ENCODE peak calls at places on chromosome 5, in six cellular contexts. H is suprapubic skin, U is spleen, M is GM12891, O is body of pancreas, Q is adrenal gland. R is an unnamed sample.

GRCh38 chr5:173391031-173391430 is 62.8 kb upstream of the STC2 start:
- DNase-seq in H (no peak), U (no peak), M (no peak), O (no peak), Q (no peak), R (no peak)

GRCh38 chr5:35160486-35161116 is 69.7 kb downstream of the PRLR start:
- DNase-seq in H (no peak), U (no peak), M (no peak), O (no peak), Q (no peak), R (no peak)

GRCh38 chr5:116799401-116799800 is 224.8 kb upstream of the SEMA6A start:
- DNase-seq in H (no peak), U (no peak), M (no peak), O (no peak), Q (no peak), R (no peak)

GRCh38 chr5:124043456-124043855 is 531.5 kb downstream of the CSNK1G3 start:
- DNase-seq in H (no peak), U (no peak), M (no peak), O (no peak), Q (no peak), R (no peak)

GRCh38 chr5:68216737-68217231 is 1.2 kb downstream of the PIK3R1 start:
- DNase-seq in H (no peak), U (no peak), M (no peak), O (no peak), Q (no peak), R (peak)

GRCh38 chr5:98110270-98110669 is 663.2 kb upstream of the RGMB start:
- DNase-seq in H (no peak), U (no peak), M (no peak), O (no peak), Q (no peak), R (no peak)

GRCh38 chr5:82364497-82364896 is 86.3 kb upstream of the RPS23 start:
- DNase-seq in H (no peak), U (no peak), M (no peak), O (no peak), Q (no peak), R (no peak)

GRCh38 chr5:137834498-137834897 is 33.2 kb upstream of the MYOT start:
- DNase-seq in H (no peak), U (no peak), M (no peak), O (no peak), Q (no peak), R (no peak)

GRCh38 chr5:165101709-165102108 is 1596.3 kb downstream of the MAT2B start:
- DNase-seq in H (no peak), U (no peak), M (no peak), O (no peak), Q (no peak), R (no peak)

GRCh38 chr5:28734396-28734795 is 1696.0 kb upstream of the CDH9 start:
- DNase-seq in H (no peak), U (no peak), M (no peak), O (no peak), Q (no peak), R (no peak)

GRCh38 chr5:65623482-65623881 is 651 bp downstream of the TRIM23 start:
- DNase-seq in H (no peak), U (no peak), M (no peak), O (no peak), Q (no peak), R (peak)

GRCh38 chr5:142323480-142324376 is 1.1 kb downstream of the SPRY4 start:
- DNase-seq in H (no peak), U (no peak), M (no peak), O (no peak), Q (no peak), R (no peak)

GRCh38 chr5:9903806-9904205 is 273.7 kb upstream of the TAS2R1 start:
- DNase-seq in H (no peak), U (no peak), M (no peak), O (no peak), Q (no peak), R (no peak)

GRCh38 chr5:107516452-107517184 is 154.1 kb downstream of the EFNA5 start:
- DNase-seq in H (no peak), U (no peak), M (no peak), O (no peak), Q (no peak), R (no peak)

GRCh38 chr5:116671211-116671736 is 96.7 kb upstream of the SEMA6A start:
- DNase-seq in H (no peak), U (no peak), M (peak), O (no peak), Q (no peak), R (no peak)

GRCh38 chr5:107651326-107651725 is 19.4 kb downstream of the EFNA5 start:
- DNase-seq in H (no peak), U (no peak), M (no peak), O (no peak), Q (no peak), R (no peak)

GRCh38 chr5:31645420-31646081 is 6.6 kb downstream of the PDZD2 start:
- DNase-seq in H (no peak), U (no peak), M (no peak), O (no peak), Q (no peak), R (no peak)

GRCh38 chr5:65776707-65777141 is 54.7 kb downstream of the NLN start:
- DNase-seq in H (no peak), U (no peak), M (no peak), O (no peak), Q (no peak), R (no peak)

GRCh38 chr5:103587185-103587748 is 24.7 kb upstream of the NUDT12 start:
- DNase-seq in H (no peak), U (no peak), M (no peak), O (no peak), Q (no peak), R (no peak)

GRCh38 chr5:120614512-120614911 is 150.4 kb downstream of the PRR16 start:
- DNase-seq in H (no peak), U (no peak), M (no peak), O (no peak), Q (no peak), R (no peak)

GRCh38 chr5:10400834-10401233 is 40.8 kb upstream of the ROPN1L start:
- DNase-seq in H (no peak), U (no peak), M (no peak), O (no peak), Q (no peak), R (no peak)

GRCh38 chr5:54347221-54347865 is 37.0 kb upstream of the ARL15 start:
- DNase-seq in H (no peak), U (no peak), M (no peak), O (no peak), Q (no peak), R (peak)

GRCh38 chr5:154193176-154193575 is 2.6 kb downstream of the GALNT10 start:
- DNase-seq in H (no peak), U (no peak), M (no peak), O (no peak), Q (no peak), R (peak)

GRCh38 chr5:154191467-154192261 is 1.1 kb downstream of the GALNT10 start:
- DNase-seq in H (no peak), U (no peak), M (no peak), O (no peak), Q (no peak), R (peak)

GRCh38 chr5:154190652-154191304 is at the start of gene GALNT10:
- DNase-seq in H (no peak), U (peak), M (peak), O (peak), Q (peak), R (peak)

GRCh38 chr5:154189256-154189818 is 1.2 kb upstream of the GALNT10 start:
- DNase-seq in H (no peak), U (peak), M (no peak), O (no peak), Q (peak), R (peak)

DNA sequence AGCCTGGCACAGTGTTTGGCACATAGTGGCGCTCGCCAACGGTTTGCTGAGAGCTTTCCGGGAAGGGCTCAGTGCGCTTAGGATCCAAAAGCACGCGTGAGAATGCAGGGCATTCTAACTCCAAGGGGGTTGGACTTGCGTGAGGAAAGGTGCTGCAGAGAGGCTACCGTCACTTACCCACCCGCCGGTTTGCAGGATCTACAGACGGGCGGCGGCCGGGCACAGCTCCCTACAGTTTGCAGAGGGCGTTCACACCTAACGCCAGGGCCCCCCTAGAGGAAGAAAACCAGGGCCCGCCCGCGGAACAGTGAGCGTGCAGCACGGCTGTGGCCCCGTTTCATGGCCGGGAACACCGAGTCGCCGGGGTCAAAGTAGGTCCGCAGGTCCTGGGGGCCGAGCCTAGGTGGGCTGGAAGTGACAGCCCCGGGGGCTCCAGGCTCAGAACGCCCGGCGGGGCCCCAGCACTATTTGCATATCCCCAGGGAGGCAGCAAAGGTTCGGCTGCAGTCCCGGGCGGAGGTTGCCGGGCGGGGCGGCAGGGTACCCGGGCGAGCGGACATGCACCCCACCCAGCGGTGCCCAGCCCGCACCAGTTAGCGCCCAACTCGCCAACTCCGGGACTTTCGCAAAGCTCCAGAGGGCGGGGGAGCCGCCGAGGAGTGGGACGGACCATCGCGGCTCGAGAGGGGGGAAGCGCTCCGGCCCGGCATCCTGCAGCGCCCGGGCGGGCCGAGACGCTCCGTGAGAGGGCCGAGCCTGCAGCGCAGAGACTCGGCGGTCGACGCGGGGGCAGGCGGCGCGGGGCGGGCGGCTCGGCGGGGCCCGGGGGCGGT is 498 bp upstream of the GALNT10 start:
- DNase-seq in H (peak), U (peak), M (peak), O (peak), Q (peak), R (peak)
- TF ChIP-seq POLR2A in H (no peak), U (no peak), M (peak), O (peak), Q (peak), R (peak)

GRCh38 chr5:176536902-176537607 is at the start of gene RNF44:
- DNase-seq in H (peak), U (peak), M (peak), O (peak), Q (peak), R (peak)
- TF ChIP-seq POLR2A in H (no peak), U (no peak), M (no peak), O (peak), Q (peak), R (peak)

GRCh38 chr5:127840809-127841208 is 137.6 kb downstream of the CCDC192 start:
- DNase-seq in H (no peak), U (no peak), M (no peak), O (no peak), Q (no peak), R (no peak)
- TF ChIP-seq POLR2A in H (no peak), U (no peak), M (no peak), O (no peak), Q (no peak), R (no peak)

DNA sequence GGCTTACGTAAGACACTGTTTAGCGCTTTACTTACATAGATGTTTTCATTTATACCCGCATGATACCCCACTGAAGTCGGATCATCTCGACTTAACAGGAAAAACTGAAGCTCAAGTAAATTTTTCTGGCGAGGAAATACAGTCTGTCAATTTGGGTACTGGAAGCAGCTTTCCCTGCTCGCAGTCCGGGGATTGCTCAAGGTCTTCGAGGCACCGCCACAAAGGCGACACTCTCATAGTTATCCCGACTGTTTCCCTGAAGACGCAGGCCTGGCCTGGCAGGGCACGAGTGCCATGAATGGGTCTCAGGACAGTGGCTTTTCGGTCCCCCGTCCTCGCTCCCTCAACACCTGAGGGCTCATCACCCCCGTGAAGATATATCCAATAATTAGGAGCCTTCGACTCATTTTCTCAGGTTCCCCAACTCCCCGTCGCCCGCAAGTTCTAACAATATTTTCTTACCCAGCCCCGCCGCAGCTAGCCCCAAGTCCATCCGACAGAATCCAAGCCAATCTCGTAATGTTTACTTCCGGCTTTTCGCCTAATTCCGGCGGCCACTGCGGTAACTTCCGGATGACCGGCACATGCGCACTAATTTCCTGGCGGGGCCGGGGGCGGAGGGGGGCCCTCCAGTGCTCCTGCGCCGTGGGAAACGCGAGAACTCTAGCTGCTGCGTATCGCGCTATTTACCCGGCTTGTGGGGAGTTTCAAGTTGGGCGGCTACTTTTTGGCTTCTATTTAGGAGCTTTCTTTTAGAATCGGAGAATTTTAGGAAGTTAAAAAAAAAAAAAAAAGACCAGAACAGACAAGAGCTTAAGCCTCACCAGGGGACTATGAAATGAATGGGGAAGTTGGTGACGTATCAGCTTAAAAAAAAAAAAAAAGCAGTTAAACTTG is at the start of gene SLU7:
- DNase-seq in H (peak), U (peak), M (peak), O (peak), Q (peak), R (peak)
- TF ChIP-seq POLR2A in H (peak), U (peak), M (peak), O (peak), Q (peak), R (peak)

DNA sequence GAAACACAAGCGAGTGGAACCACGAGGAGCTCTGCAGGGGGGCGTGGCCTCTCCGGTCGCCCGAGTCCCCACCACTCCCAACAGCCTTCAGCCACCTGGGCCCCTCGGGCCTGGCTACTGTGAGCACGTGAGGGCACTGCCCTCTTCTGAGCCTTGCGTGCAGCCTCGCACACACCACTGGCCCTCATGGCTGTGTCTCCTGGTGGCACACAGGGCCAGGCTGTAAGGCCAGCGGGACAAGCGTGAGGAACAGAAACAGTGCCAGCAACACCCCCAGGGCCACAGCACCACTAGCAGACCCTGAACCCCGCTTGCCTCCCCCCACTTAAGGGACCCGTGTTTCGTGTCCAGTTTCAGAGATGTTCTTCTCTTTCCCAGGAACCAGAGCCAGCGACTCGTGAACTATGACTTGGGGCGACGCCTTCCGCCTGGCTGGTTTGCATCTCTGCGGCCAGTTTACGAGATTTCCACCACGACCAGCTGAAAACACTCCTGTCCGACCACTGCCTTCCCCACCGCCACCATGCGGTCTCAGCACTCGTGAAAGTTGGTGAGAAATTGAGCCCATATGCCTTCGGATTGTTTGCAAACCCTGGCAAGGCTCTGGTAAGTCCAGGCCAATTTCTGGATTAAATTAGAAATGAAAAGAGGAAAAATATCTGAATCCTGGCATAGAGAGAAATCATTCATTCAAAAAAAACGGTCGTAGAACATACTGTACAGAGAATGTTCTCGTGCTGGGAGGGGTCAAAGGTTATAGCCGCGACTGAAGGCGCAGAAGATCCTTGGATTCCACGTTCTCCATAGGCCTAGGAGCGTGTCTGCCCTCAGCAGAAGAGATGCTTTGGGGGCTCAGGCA is 135.6 kb downstream of the ZNF354C start:
- DNase-seq in H (no peak), U (peak), M (no peak), O (no peak), Q (no peak), R (no peak)
- TF ChIP-seq POLR2A in H (no peak), U (no peak), M (no peak), O (no peak), Q (no peak), R (no peak)

GRCh38 chr5:6371079-6371810 is 7.1 kb downstream of the MED10 start:
- DNase-seq in H (no peak), U (no peak), M (no peak), O (no peak), Q (no peak), R (no peak)
- TF ChIP-seq POLR2A in H (no peak), U (no peak), M (no peak), O (no peak), Q (no peak), R (no peak)

DNA sequence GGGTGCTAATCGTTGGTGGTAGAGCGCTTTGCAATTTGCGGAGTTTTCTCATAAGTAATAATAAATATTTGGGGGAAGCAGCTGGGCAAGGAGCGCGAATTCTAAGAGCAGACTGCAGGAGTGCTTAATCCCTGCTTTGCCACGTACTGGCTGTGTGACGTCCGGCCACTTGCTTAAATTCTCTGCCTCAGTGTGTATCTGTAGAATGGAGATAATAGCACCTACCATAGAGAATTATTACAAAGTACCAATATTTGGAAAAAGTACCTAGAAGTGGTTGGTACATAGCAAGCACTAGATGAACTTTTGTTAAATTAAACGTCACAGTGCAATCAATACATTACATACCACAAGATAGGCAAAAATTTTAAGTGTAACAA is 598 bp upstream of the TMED7 start:
- DNase-seq in H (no peak), U (no peak), M (no peak), O (no peak), Q (no peak), R (no peak)
- TF ChIP-seq POLR2A in H (no peak), U (no peak), M (no peak), O (no peak), Q (no peak), R (no peak)

GRCh38 chr5:143473481-143473880 is 70.0 kb upstream of the NR3C1 start:
- DNase-seq in H (no peak), U (no peak), M (no peak), O (no peak), Q (no peak), R (no peak)

GRCh38 chr5:143472576-143472975 is 69.1 kb upstream of the NR3C1 start:
- DNase-seq in H (no peak), U (no peak), M (no peak), O (no peak), Q (no peak), R (no peak)

GRCh38 chr5:143479394-143479793 is 75.9 kb upstream of the NR3C1 start:
- DNase-seq in H (no peak), U (no peak), M (no peak), O (no peak), Q (no peak), R (no peak)

GRCh38 chr5:143480001-143480400 is 76.5 kb upstream of the NR3C1 start:
- DNase-seq in H (no peak), U (no peak), M (no peak), O (no peak), Q (no peak), R (no peak)

DNA sequence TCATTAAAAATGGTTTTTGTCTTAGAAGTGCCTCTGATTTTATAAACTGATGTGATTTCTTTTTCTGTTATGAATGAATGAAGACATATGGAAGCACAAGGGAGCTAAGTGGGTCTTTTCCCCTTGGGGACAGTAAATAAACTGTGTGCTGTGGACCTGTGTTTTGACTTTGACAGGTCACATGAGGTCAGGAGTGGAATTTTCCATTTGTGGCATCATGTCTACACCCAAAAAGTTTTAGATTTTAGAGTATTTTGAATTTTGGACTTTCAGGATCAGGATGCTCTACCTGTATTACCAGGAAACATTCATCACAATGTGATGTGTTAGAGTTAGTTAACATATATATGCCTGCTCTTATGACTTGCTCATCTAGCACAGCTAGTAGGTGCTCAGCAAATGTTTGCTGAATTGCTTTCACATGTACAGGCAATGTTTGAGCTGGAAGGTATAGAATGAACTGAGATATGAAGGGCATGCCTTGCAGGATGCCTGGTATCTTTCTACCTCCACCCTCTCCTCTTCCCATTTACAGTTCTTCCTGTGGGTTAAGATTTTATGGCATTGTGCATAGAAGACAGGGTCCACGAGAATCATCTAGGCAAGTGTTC is 73.2 kb upstream of the NR3C1 start:
- DNase-seq in H (no peak), U (no peak), M (no peak), O (no peak), Q (no peak), R (no peak)
- TF ChIP-seq POLR2A in H (no peak), U (no peak), M (no peak), O (no peak), Q (no peak), R (no peak)

GRCh38 chr5:110757118-110757729 is 18.4 kb downstream of the SLC25A46 start:
- DNase-seq in H (no peak), U (no peak), M (no peak), O (no peak), Q (peak), R (peak)

GRCh38 chr5:110752953-110753352 is 14.1 kb downstream of the SLC25A46 start:
- DNase-seq in H (no peak), U (no peak), M (no peak), O (no peak), Q (no peak), R (no peak)

GRCh38 chr5:110754181-110754580 is 15.4 kb downstream of the SLC25A46 start:
- DNase-seq in H (no peak), U (no peak), M (no peak), O (no peak), Q (no peak), R (no peak)

GRCh38 chr5:110753620-110754019 is 14.8 kb downstream of the SLC25A46 start:
- DNase-seq in H (no peak), U (no peak), M (no peak), O (no peak), Q (no peak), R (peak)

GRCh38 chr5:110751902-110752762 is 13.3 kb downstream of the SLC25A46 start:
- DNase-seq in H (no peak), U (no peak), M (peak), O (no peak), Q (no peak), R (no peak)
- TF ChIP-seq POLR2A in H (no peak), U (no peak), M (peak), O (no peak), Q (no peak), R (no peak)

GRCh38 chr5:179608131-179608581 is 15.3 kb downstream of the HNRNPH1 start:
- DNase-seq in H (peak), U (peak), M (no peak), O (no peak), Q (no peak), R (no peak)
- TF ChIP-seq POLR2A in H (no peak), U (no peak), M (no peak), O (no peak), Q (no peak), R (no peak)

R was measured in erythroblast.